ENCODE peak calls at places on chromosome 19, in five cellular contexts. One of them, this sample, is unnamed.

GRCh38 chr19:3642987-3643386 is 16.4 kb upstream of the CACTIN start:
- DNase-seq in activated naive CD4-positive, alpha-beta T cell treated with anti-CD3 and anti-CD28 coated beads, Interleukin-2, amount 50 U/mL, for 72 hours: no peak
- DNase-seq in fibroblast of mammary gland: no peak
- DNase-seq in lung: no peak
- DNase-seq in T-helper 2 cell: no peak
- DNase-seq in this sample: peak; percentile 5

GRCh38 chr19:6481541-6482342 is at the start of gene DENND1C:
- DNase-seq in activated naive CD4-positive, alpha-beta T cell treated with anti-CD3 and anti-CD28 coated beads, Interleukin-2, amount 50 U/mL, for 72 hours: peak; percentile 77
- DNase-seq in T-helper 2 cell: no peak
- DNase-seq in lung: no peak
- DNase-seq in fibroblast of mammary gland: no peak
- DNase-seq in this sample: no peak

GRCh38 chr19:41995959-41996797 is 2.1 kb upstream of the ATP1A3 start:
- DNase-seq in T-helper 2 cell: no peak
- DNase-seq in lung: no peak
- DNase-seq in fibroblast of mammary gland: no peak
- DNase-seq in activated naive CD4-positive, alpha-beta T cell treated with anti-CD3 and anti-CD28 coated beads, Interleukin-2, amount 50 U/mL, for 72 hours: no peak
- DNase-seq in this sample: no peak

GRCh38 chr19:12967907-12968306 is 1.5 kb upstream of the DAND5 start:
- DNase-seq in T-helper 2 cell: no peak
- DNase-seq in lung: no peak
- DNase-seq in fibroblast of mammary gland: peak; percentile 63
- DNase-seq in activated naive CD4-positive, alpha-beta T cell treated with anti-CD3 and anti-CD28 coated beads, Interleukin-2, amount 50 U/mL, for 72 hours: no peak
- DNase-seq in this sample: no peak

GRCh38 chr19:3459322-3459881 is 20.9 kb downstream of the SMIM24 start:
- DNase-seq in T-helper 2 cell: no peak
- DNase-seq in fibroblast of mammary gland: peak; percentile 93
- DNase-seq in lung: peak; percentile 73
- DNase-seq in activated naive CD4-positive, alpha-beta T cell treated with anti-CD3 and anti-CD28 coated beads, Interleukin-2, amount 50 U/mL, for 72 hours: no peak
- DNase-seq in this sample: peak; percentile 96

GRCh38 chr19:3491396-3492119 is 8.3 kb upstream of the SMIM44 start:
- DNase-seq in T-helper 2 cell: no peak
- DNase-seq in fibroblast of mammary gland: no peak
- DNase-seq in lung: no peak
- DNase-seq in activated naive CD4-positive, alpha-beta T cell treated with anti-CD3 and anti-CD28 coated beads, Interleukin-2, amount 50 U/mL, for 72 hours: no peak
- DNase-seq in this sample: no peak

GRCh38 chr19:49949735-49950589 is 11.0 kb downstream of the SIGLEC11 start:
- DNase-seq in activated naive CD4-positive, alpha-beta T cell treated with anti-CD3 and anti-CD28 coated beads, Interleukin-2, amount 50 U/mL, for 72 hours: no peak
- DNase-seq in fibroblast of mammary gland: peak; percentile 21
- DNase-seq in T-helper 2 cell: no peak
- DNase-seq in lung: no peak
- DNase-seq in this sample: no peak

GRCh38 chr19:31715249-31715944 is 366.2 kb upstream of the TSHZ3 start:
- DNase-seq in lung: no peak
- DNase-seq in activated naive CD4-positive, alpha-beta T cell treated with anti-CD3 and anti-CD28 coated beads, Interleukin-2, amount 50 U/mL, for 72 hours: no peak
- DNase-seq in fibroblast of mammary gland: peak; percentile 11
- DNase-seq in T-helper 2 cell: no peak
- DNase-seq in this sample: peak; percentile 50

GRCh38 chr19:5950744-5951143 is 27.2 kb downstream of the RANBP3 start:
- DNase-seq in T-helper 2 cell: no peak
- DNase-seq in activated naive CD4-positive, alpha-beta T cell treated with anti-CD3 and anti-CD28 coated beads, Interleukin-2, amount 50 U/mL, for 72 hours: no peak
- DNase-seq in lung: no peak
- DNase-seq in fibroblast of mammary gland: no peak
- DNase-seq in this sample: no peak

GRCh38 chr19:40673377-40673776 is 17.1 kb downstream of the NUMBL start:
- DNase-seq in T-helper 2 cell: no peak
- DNase-seq in activated naive CD4-positive, alpha-beta T cell treated with anti-CD3 and anti-CD28 coated beads, Interleukin-2, amount 50 U/mL, for 72 hours: no peak
- DNase-seq in fibroblast of mammary gland: no peak
- DNase-seq in lung: no peak
- DNase-seq in this sample: no peak

GRCh38 chr19:33486936-33487793 is 34.4 kb downstream of the PEPD start:
- DNase-seq in fibroblast of mammary gland: no peak
- DNase-seq in activated naive CD4-positive, alpha-beta T cell treated with anti-CD3 and anti-CD28 coated beads, Interleukin-2, amount 50 U/mL, for 72 hours: no peak
- DNase-seq in lung: no peak
- DNase-seq in T-helper 2 cell: no peak
- DNase-seq in this sample: no peak